ENCODE peak calls at places on chromosomes 4 and X, in eight cellular contexts. Z is heart left ventricle, O is cardiac muscle cell, H is right atrium auricular region, C is body of pancreas, V is AG04450, B is neural progenitor cell, Y is mesendoderm. A is an unnamed sample.

GRCh38 chrX:46838974-46839480 is 2.2 kb downstream of the RP2 start:
- DNase-seq in B (no peak), Y (no peak), C (no peak), Z (no peak), O (no peak), V (no peak), H (no peak), A (no peak)

GRCh38 chr4:162237676-162238075 is 73.9 kb upstream of the FSTL5 start:
- DNase-seq in O (no peak), V (no peak), Z (no peak), C (no peak), H (no peak), B (no peak), Y (no peak), A (no peak)

GRCh38 chr4:29058519-29058918 is 1661.7 kb upstream of the PCDH7 start:
- DNase-seq in C (no peak), Z (no peak), O (no peak), Y (no peak), B (no peak), H (no peak), V (no peak), A (no peak)

GRCh38 chr4:4384837-4385236 is 2.1 kb upstream of the NSG1 start:
- DNase-seq in H (no peak), O (peak; percentile 45), Z (no peak), Y (peak; percentile 85), B (peak; percentile 83), V (no peak), C (no peak), A (peak; percentile 93)

GRCh38 chr4:67875011-67875410 is 8.8 kb downstream of the TMPRSS11D start:
- DNase-seq in Z (no peak), Y (no peak), H (no peak), O (no peak), B (no peak), C (no peak), V (no peak), A (no peak)

GRCh38 chr4:81040175-81040659 is 9.7 kb downstream of the BMP3 start:
- DNase-seq in H (no peak), B (peak; percentile 56), Y (peak; percentile 34), Z (no peak), O (peak; percentile 40), C (no peak), V (no peak), A (peak; percentile 71)

GRCh38 chr4:77865259-77865658 is 2.6 kb downstream of the MRPL1 start:
- DNase-seq in V (no peak), O (no peak), Z (no peak), H (no peak), C (no peak), B (no peak), Y (no peak), A (no peak)

GRCh38 chr4:127188847-127189246 is 443.9 kb upstream of the INTU start:
- DNase-seq in Z (no peak), H (no peak), O (peak; percentile 11), V (no peak), Y (peak; percentile 65), B (peak; percentile 16), C (no peak), A (peak; percentile 54)

GRCh38 chr4:6641164-6641970 is 882 bp downstream of the MRFAP1 start:
- DNase-seq in Y (peak; percentile 53), Z (no peak), O (peak; percentile 35), V (no peak), H (no peak), C (peak; percentile 63), B (peak; percentile 59), A (peak; percentile 45)

GRCh38 chr4:95256108-95256835 is 292.5 kb downstream of the UNC5C start:
- DNase-seq in B (no peak), V (no peak), O (no peak), Z (no peak), H (no peak), Y (no peak), C (no peak), A (no peak)

GRCh38 chrX:46703980-46704379 is 54.9 kb downstream of the SLC9A7 start:
- DNase-seq in O (peak; percentile 3), Y (no peak), B (no peak), Z (no peak), H (no peak), V (no peak), C (no peak), A (no peak)

GRCh38 chrX:8913665-8914409 is 112.7 kb upstream of the FAM9A start:
- DNase-seq in C (no peak), V (peak; percentile 13), Z (no peak), O (no peak), Y (no peak), B (no peak), H (no peak), A (no peak)

GRCh38 chr4:149223659-149224058 is 592.0 kb downstream of the IQCM start:
- DNase-seq in V (no peak), Y (no peak), B (no peak), O (no peak), Z (no peak), C (no peak), H (no peak), A (no peak)

GRCh38 chr4:174714393-174715211 is 114.4 kb downstream of the GLRA3 start:
- DNase-seq in V (peak; percentile 3), O (peak; percentile 53), Y (peak; percentile 77), H (no peak), C (peak; percentile 41), Z (no peak), B (peak; percentile 64), A (peak; percentile 79)

GRCh38 chrX:1139101-1139500 is 73.3 kb downstream of the CRLF2 start:
- DNase-seq in O (no peak), V (no peak), Z (no peak), B (no peak), C (no peak), Y (no peak), H (no peak), A (no peak)

GRCh38 chrX:7144126-7144525 is 3.4 kb upstream of the STS start:
- DNase-seq in Z (no peak), Y (no peak), V (no peak), B (no peak), H (no peak), O (no peak), C (no peak), A (no peak)

GRCh38 chrX:77442728-77443127 is 4.5 kb upstream of the FGF16 start:
- DNase-seq in B (no peak), H (no peak), Y (no peak), V (peak; percentile 4), O (no peak), C (no peak), Z (no peak), A (no peak)

GRCh38 chr4:154593868-154594267 is 3.3 kb upstream of the FGA start:
- DNase-seq in Y (no peak), C (no peak), O (no peak), B (no peak), V (no peak), Z (no peak), H (no peak), A (no peak)

GRCh38 chr4:41022116-41022515 is 192.2 kb downstream of the APBB2 start:
- DNase-seq in H (no peak), O (no peak), Y (no peak), C (no peak), B (no peak), V (no peak), Z (no peak), A (no peak)

GRCh38 chr4:68259191-68259590 is 13.7 kb upstream of the TMPRSS11B start:
- DNase-seq in Y (no peak), V (no peak), B (no peak), H (no peak), O (no peak), C (no peak), Z (no peak), A (no peak)

GRCh38 chr4:8267077-8267476 is 2.5 kb upstream of the HTRA3 start:
- DNase-seq in O (peak; percentile 69), H (peak; percentile 89), V (no peak), B (peak; percentile 71), Y (peak; percentile 65), Z (peak; percentile 89), C (peak; percentile 87), A (peak; percentile 87)

GRCh38 chr4:148431401-148431800 is 10.8 kb downstream of the NR3C2 start:
- DNase-seq in B (no peak), C (no peak), O (no peak), Y (no peak), H (no peak), V (no peak), Z (no peak), A (no peak)

GRCh38 chr4:76681996-76682395 is 215.9 kb downstream of the SOWAHB start:
- DNase-seq in O (no peak), Y (no peak), Z (no peak), V (no peak), H (no peak), B (no peak), C (no peak), A (no peak)
- H3K4me3 ChIP-seq in O (no peak overlapping the region), Y (no peak overlapping the region), Z (no peak overlapping the region), V (no peak overlapping the region), H (no peak overlapping the region), B (no peak overlapping the region), C (no peak overlapping the region), A (no peak overlapping the region)

DNA sequence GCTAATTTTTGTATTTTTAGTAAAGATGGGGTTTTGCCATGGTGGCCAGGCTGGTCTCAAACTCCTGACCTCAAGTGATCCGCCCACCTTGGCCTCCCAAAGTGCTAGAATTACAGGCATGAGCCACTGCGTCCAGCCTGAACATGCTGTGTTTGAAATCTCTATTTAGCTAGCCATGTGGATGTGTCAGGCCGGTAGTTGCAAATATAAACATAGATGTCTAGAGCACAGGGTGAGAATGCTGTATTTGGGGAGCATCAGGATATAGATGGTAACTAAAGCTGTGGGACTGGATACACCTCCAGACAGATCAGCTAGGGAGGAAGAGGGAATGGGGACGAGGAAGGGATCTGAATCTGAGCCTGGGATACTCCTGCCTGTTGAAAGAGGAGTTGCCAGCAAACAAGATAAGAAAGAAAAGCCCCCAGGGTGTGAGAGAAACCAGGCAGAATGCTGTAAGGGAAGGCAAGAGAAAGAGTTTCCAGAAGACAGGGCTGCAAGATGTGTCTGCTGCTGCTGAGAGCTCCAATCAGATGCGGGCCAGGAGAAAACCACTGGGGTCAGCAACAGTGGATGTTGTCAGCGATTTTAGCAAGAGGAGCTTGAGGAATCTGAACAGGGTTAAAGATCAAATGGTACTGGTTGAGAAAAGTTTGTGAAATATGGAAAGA is 177.4 kb downstream of the PALLD start:
- DNase-seq in V (no peak), Y (peak; percentile 75), H (no peak), B (no peak), O (peak; percentile 44), Z (no peak), C (no peak), A (no peak)
- H3K27ac ChIP-seq in V (peak overlapping the region; percentile 47), Y (no peak overlapping the region), H (no peak overlapping the region), B (no peak overlapping the region), O (peak overlapping the region; percentile 84), Z (no peak overlapping the region), C (no peak overlapping the region), A (no peak overlapping the region)

GRCh38 chr4:88822034-88822433 is 124.4 kb upstream of the NAP1L5 start:
- DNase-seq in Y (no peak), V (no peak), H (no peak), O (no peak), B (no peak), Z (no peak), C (no peak), A (no peak)
- H3K4me3 ChIP-seq in Y (no peak overlapping the region), V (peak overlapping the region; percentile 78), H (peak overlapping the region; percentile 42), O (peak overlapping the region; percentile 49), B (peak overlapping the region; percentile 44), Z (peak overlapping the region; percentile 63), C (peak overlapping the region; percentile 29), A (peak overlapping the region; percentile 45)

DNA sequence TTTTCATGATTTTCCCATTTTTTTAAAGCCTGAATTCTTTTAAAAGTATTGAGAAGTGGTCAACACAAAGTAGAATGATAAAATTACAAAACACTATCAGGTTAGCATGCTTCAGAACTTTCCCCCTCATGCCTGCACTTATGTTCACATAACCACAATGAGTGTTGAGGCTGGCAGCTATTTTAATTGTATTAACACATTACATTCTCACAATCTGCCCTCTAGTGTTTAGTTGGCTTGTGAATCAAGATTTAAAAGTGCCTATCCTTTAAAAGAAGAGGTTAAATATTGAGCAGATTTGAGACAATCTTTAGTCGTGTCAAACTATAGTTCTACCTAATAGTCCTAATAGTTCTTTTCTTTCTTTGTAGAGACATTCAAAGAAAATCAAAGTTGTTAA is 93.6 kb upstream of the NAP1L5 start:
- DNase-seq in C (no peak), V (no peak), H (no peak), Z (no peak), Y (peak; percentile 14), O (no peak), B (no peak), A (peak; percentile 36)
- H3K27ac ChIP-seq in C (no peak overlapping the region), V (no peak overlapping the region), H (no peak overlapping the region), Z (no peak overlapping the region), Y (no peak overlapping the region), O (no peak overlapping the region), B (no peak overlapping the region), A (no peak overlapping the region)